ENCODE peak calls at places on chromosome 10, in nine cellular contexts. M, V, O, K, J, H, F, A and T are unnamed samples.

GRCh38 chr10:4770766-4771553 is 55.0 kb upstream of the AKR1E2 start:
- DNase-seq in M (no peak), V (peak), O (peak), K (no peak), J (no peak), H (peak), F (no peak), A (no peak), T (no peak)

GRCh38 chr10:43385412-43386004 is 14.1 kb downstream of the FXYD4 start:
- DNase-seq in M (no peak), V (no peak), O (no peak), K (no peak), J (no peak), H (no peak), F (no peak), A (no peak), T (no peak)

GRCh38 chr10:21464134-21464533 is 61.3 kb downstream of the SKIDA1 start:
- DNase-seq in M (no peak), V (no peak), O (no peak), K (no peak), J (no peak), H (no peak), F (no peak), A (no peak), T (no peak)

GRCh38 chr10:81081887-81082620 is 544.4 kb downstream of the SH2D4B start:
- DNase-seq in M (no peak), V (no peak), O (peak), K (no peak), J (no peak), H (no peak), F (no peak), A (no peak), T (peak)

GRCh38 chr10:5195727-5196374 is 786 bp upstream of the AKR1C4 start:
- DNase-seq in M (no peak), V (no peak), O (no peak), K (no peak), J (no peak), H (no peak), F (no peak), A (no peak), T (no peak)

GRCh38 chr10:43905502-43906236 is 257.0 kb upstream of the ZNF32 start:
- DNase-seq in M (no peak), V (peak), O (no peak), K (no peak), J (no peak), H (no peak), F (no peak), A (no peak), T (no peak)

GRCh38 chr10:32204606-32205005 is 142.4 kb downstream of the EPC1 start:
- DNase-seq in M (no peak), V (no peak), O (no peak), K (no peak), J (no peak), H (no peak), F (no peak), A (no peak), T (no peak)

GRCh38 chr10:70699659-70700174 is 27.4 kb downstream of the ADAMTS14 start:
- DNase-seq in M (no peak), V (no peak), O (no peak), K (peak), J (no peak), H (no peak), F (no peak), A (no peak), T (no peak)

GRCh38 chr10:44684641-44685040 is 226.5 kb upstream of the TMEM72 start:
- DNase-seq in M (no peak), V (no peak), O (no peak), K (no peak), J (no peak), H (no peak), F (no peak), A (no peak), T (no peak)

GRCh38 chr10:88461426-88461825 is 121.7 kb downstream of the RNLS start:
- DNase-seq in M (no peak), V (no peak), O (no peak), K (no peak), J (no peak), H (no peak), F (no peak), A (no peak), T (no peak)

GRCh38 chr10:11209810-11210141 is 192.1 kb downstream of the CELF2 start:
- DNase-seq in M (no peak), V (no peak), O (no peak), K (no peak), J (no peak), H (no peak), F (no peak), A (peak), T (no peak)

GRCh38 chr10:115861455-115861854 is 411.6 kb downstream of the GFRA1 start:
- DNase-seq in M (no peak), V (no peak), O (no peak), K (no peak), J (no peak), H (no peak), F (no peak), A (no peak), T (no peak)

GRCh38 chr10:98323221-98324164 is 55.5 kb upstream of the LOXL4 start:
- DNase-seq in M (peak), V (peak), O (no peak), K (peak), J (no peak), H (peak), F (no peak), A (no peak), T (no peak)

GRCh38 chr10:87658383-87658795 is 1.3 kb upstream of the PAPSS2 start:
- DNase-seq in M (no peak), V (no peak), O (peak), K (peak), J (no peak), H (no peak), F (no peak), A (no peak), T (no peak)

GRCh38 chr10:63313066-63313465 is 152.7 kb downstream of the JMJD1C start:
- DNase-seq in M (no peak), V (no peak), O (no peak), K (no peak), J (no peak), H (no peak), F (no peak), A (no peak), T (no peak)

GRCh38 chr10:117461766-117462423 is 80.7 kb upstream of the EMX2 start:
- DNase-seq in M (no peak), V (peak), O (no peak), K (no peak), J (no peak), H (no peak), F (no peak), A (no peak), T (no peak)

GRCh38 chr10:78335691-78336401 is 302.2 kb downstream of the RPS24 start:
- DNase-seq in M (no peak), V (peak), O (no peak), K (no peak), J (no peak), H (no peak), F (no peak), A (peak), T (peak)

GRCh38 chr10:4051011-4051407 is 266.0 kb upstream of the KLF6 start:
- DNase-seq in M (no peak), V (peak), O (no peak), K (no peak), J (no peak), H (no peak), F (no peak), A (peak), T (no peak)

GRCh38 chr10:29621161-29621560 is 13.6 kb downstream of the SVIL start:
- DNase-seq in M (no peak), V (peak), O (peak), K (no peak), J (no peak), H (peak), F (no peak), A (no peak), T (no peak)

GRCh38 chr10:130806426-130806825 is 505.1 kb downstream of the TCERG1L start:
- DNase-seq in M (no peak), V (no peak), O (no peak), K (no peak), J (no peak), H (no peak), F (no peak), A (no peak), T (no peak)

GRCh38 chr10:71333154-71333887 is 14.3 kb downstream of the SLC29A3 start:
- DNase-seq in M (no peak), V (no peak), O (peak), K (peak), J (no peak), H (no peak), F (no peak), A (no peak), T (no peak)

GRCh38 chr10:48363617-48364355 is 57.3 kb downstream of the MAPK8 start:
- DNase-seq in M (no peak), V (peak), O (peak), K (peak), J (no peak), H (peak), F (no peak), A (peak), T (no peak)

GRCh38 chr10:93124580-93125318 is 51.1 kb downstream of the CYP26A1 start:
- DNase-seq in M (no peak), V (no peak), O (no peak), K (no peak), J (no peak), H (no peak), F (no peak), A (no peak), T (no peak)

GRCh38 chr10:19479854-19480253 is 336.4 kb upstream of the PLXDC2 start:
- DNase-seq in M (no peak), V (no peak), O (no peak), K (no peak), J (no peak), H (no peak), F (no peak), A (no peak), T (no peak)

GRCh38 chr10:4533626-4534025 is 292.4 kb upstream of the AKR1E2 start:
- DNase-seq in M (no peak), V (no peak), O (peak), K (no peak), J (no peak), H (no peak), F (no peak), A (no peak), T (no peak)

GRCh38 chr10:14414901-14415300 is 84.2 kb upstream of the FRMD4A start:
- DNase-seq in M (no peak), V (peak), O (no peak), K (no peak), J (no peak), H (no peak), F (no peak), A (no peak), T (no peak)

GRCh38 chr10:46292573-46293023 is 5.8 kb downstream of the ANTXRL start:
- DNase-seq in M (no peak), V (no peak), O (no peak), K (no peak), J (no peak), H (no peak), F (no peak), A (no peak), T (no peak)

GRCh38 chr10:114684822-114685209 is 26.7 kb upstream of the ABLIM1 start:
- DNase-seq in M (no peak), V (peak), O (no peak), K (no peak), J (no peak), H (peak), F (no peak), A (no peak), T (no peak)